ENCODE peak calls at places on chromosomes 11 and 22, in five cellular contexts. C, G, J, U and S are unnamed samples.

GRCh38 chr11:63536669-63537292 is at the start of gene PLAAT4:
- DNase-seq in G (peak; percentile 50), C (peak; percentile 82), U (no peak), J (no peak), S (peak; percentile 68)

GRCh38 chr11:67119577-67120391 is 721 bp downstream of the KDM2A start:
- DNase-seq in G (peak; percentile 49), J (no peak), C (peak; percentile 45), U (peak; percentile 12), S (peak; percentile 50)

GRCh38 chr11:35274909-35275807 is 136.2 kb downstream of the CD44 start:
- DNase-seq in G (no peak), C (peak; percentile 23), J (no peak), U (no peak), S (peak; percentile 77)

GRCh38 chr11:5992604-5993251 is 5.9 kb upstream of the OR52L1 start:
- DNase-seq in C (peak; percentile 25), J (no peak), G (peak; percentile 38), U (no peak), S (no peak)

GRCh38 chr22:49967333-49968241 is 7.0 kb downstream of the PIM3 start:
- DNase-seq in U (no peak), G (no peak), J (no peak), C (no peak), S (peak; percentile 77)

GRCh38 chr22:21736948-21737347 is 1.4 kb upstream of the YPEL1 start:
- DNase-seq in J (no peak), U (no peak), G (no peak), C (no peak), S (no peak)

GRCh38 chr22:30208631-30209603 is 37.6 kb downstream of the LIF start:
- DNase-seq in J (no peak), U (no peak), G (peak; percentile 70), C (peak; percentile 81), S (no peak)

GRCh38 chr11:77147668-77148321 is 19.7 kb downstream of the MYO7A start:
- DNase-seq in U (no peak), G (no peak), J (no peak), C (peak; percentile 61), S (peak; percentile 36)

GRCh38 chr22:31350410-31350863 is 4.3 kb upstream of the PATZ1 start:
- DNase-seq in U (no peak), G (no peak), C (peak; percentile 29), J (no peak), S (peak; percentile 83)

GRCh38 chr11:35288817-35289541 is 130.4 kb downstream of the SLC1A2 start:
- DNase-seq in U (no peak), J (no peak), C (no peak), G (no peak), S (no peak)

GRCh38 chr11:134659882-134660281 is 247.8 kb upstream of the B3GAT1 start:
- DNase-seq in C (no peak), J (no peak), U (no peak), G (no peak), S (no peak)